ENCODE peak calls at places on chromosomes 4 and X, in six cellular contexts. One of them, this sample, is unnamed.

GRCh38 chrX:132622130-132622529 is 133.3 kb upstream of the MBNL3 start:
- DNase-seq in A549: no peak
- DNase-seq in IMR-90: peak
- DNase-seq in HCT116: peak
- DNase-seq in SK-N-SH: no peak
- DNase-seq in HepG2: no peak
- DNase-seq in this sample: no peak

GRCh38 chrX:10327651-10328050 is 170.9 kb downstream of the CLCN4 start:
- DNase-seq in A549: peak
- DNase-seq in IMR-90: peak
- DNase-seq in HCT116: peak
- DNase-seq in SK-N-SH: no peak
- DNase-seq in HepG2: peak
- DNase-seq in this sample: no peak

GRCh38 chr4:183691897-183692296 is 32.8 kb downstream of the TRAPPC11 start:
- DNase-seq in A549: no peak
- DNase-seq in IMR-90: no peak
- DNase-seq in HCT116: no peak
- DNase-seq in SK-N-SH: no peak
- DNase-seq in HepG2: no peak
- DNase-seq in this sample: no peak

GRCh38 chrX:72304877-72305276 is 837 bp downstream of the CITED1 start:
- DNase-seq in A549: no peak
- DNase-seq in IMR-90: no peak
- DNase-seq in HCT116: no peak
- DNase-seq in SK-N-SH: peak
- DNase-seq in HepG2: no peak
- DNase-seq in this sample: no peak

GRCh38 chr4:151169223-151169622 is 69.8 kb downstream of the RPS3A start:
- DNase-seq in A549: no peak
- DNase-seq in IMR-90: peak
- DNase-seq in HCT116: no peak
- DNase-seq in SK-N-SH: peak
- DNase-seq in HepG2: no peak
- DNase-seq in this sample: no peak

GRCh38 chr4:4599886-4600285 is 58.0 kb upstream of the STX18 start:
- DNase-seq in A549: no peak
- DNase-seq in IMR-90: no peak
- DNase-seq in HCT116: no peak
- DNase-seq in SK-N-SH: no peak
- DNase-seq in HepG2: no peak
- DNase-seq in this sample: no peak

GRCh38 chrX:123087326-123087725 is 96.8 kb upstream of the GRIA3 start:
- DNase-seq in A549: peak
- DNase-seq in IMR-90: no peak
- DNase-seq in HCT116: no peak
- DNase-seq in SK-N-SH: no peak
- DNase-seq in HepG2: peak
- DNase-seq in this sample: no peak

GRCh38 chr4:5474756-5475155 is 233.6 kb downstream of the EVC2 start:
- DNase-seq in A549: peak
- DNase-seq in IMR-90: peak
- DNase-seq in HCT116: no peak
- DNase-seq in SK-N-SH: no peak
- DNase-seq in HepG2: no peak
- DNase-seq in this sample: no peak

GRCh38 chr4:101418055-101418454 is 70.7 kb upstream of the PPP3CA start:
- DNase-seq in A549: no peak
- DNase-seq in IMR-90: no peak
- DNase-seq in HCT116: no peak
- DNase-seq in SK-N-SH: no peak
- DNase-seq in HepG2: no peak
- DNase-seq in this sample: peak

GRCh38 chr4:189202182-189202868 is 738.3 kb upstream of the FRG1 start:
- DNase-seq in A549: peak
- DNase-seq in IMR-90: peak
- DNase-seq in HCT116: peak
- DNase-seq in SK-N-SH: peak
- DNase-seq in HepG2: peak
- DNase-seq in this sample: no peak

GRCh38 chr4:53120801-53121200 is 245.1 kb downstream of the SCFD2 start:
- DNase-seq in A549: no peak
- DNase-seq in IMR-90: no peak
- DNase-seq in HCT116: no peak
- DNase-seq in SK-N-SH: no peak
- DNase-seq in HepG2: no peak
- DNase-seq in this sample: no peak

GRCh38 chrX:41148553-41148952 is 63.3 kb downstream of the USP9X start:
- DNase-seq in A549: no peak
- DNase-seq in IMR-90: peak
- DNase-seq in HCT116: no peak
- DNase-seq in SK-N-SH: no peak
- DNase-seq in HepG2: no peak
- DNase-seq in this sample: no peak

GRCh38 chr4:112857461-112857860 is 192.0 kb upstream of the ANK2 start:
- DNase-seq in A549: peak
- DNase-seq in IMR-90: peak
- DNase-seq in HCT116: peak
- DNase-seq in SK-N-SH: no peak
- DNase-seq in HepG2: no peak
- DNase-seq in this sample: no peak

GRCh38 chr4:8090312-8090711 is 68.3 kb downstream of the ABLIM2 start:
- DNase-seq in A549: no peak
- DNase-seq in IMR-90: peak
- DNase-seq in HCT116: no peak
- DNase-seq in SK-N-SH: no peak
- DNase-seq in HepG2: no peak
- DNase-seq in this sample: no peak

GRCh38 chr4:152981278-152981677 is 45.2 kb downstream of the FHDC1 start:
- DNase-seq in A549: no peak
- DNase-seq in IMR-90: peak
- DNase-seq in HCT116: no peak
- DNase-seq in SK-N-SH: no peak
- DNase-seq in HepG2: no peak
- DNase-seq in this sample: no peak

GRCh38 chrX:130174051-130174704 is 2.4 kb downstream of the RAB33A start:
- DNase-seq in A549: no peak
- DNase-seq in IMR-90: peak
- DNase-seq in HCT116: no peak
- DNase-seq in SK-N-SH: peak
- DNase-seq in HepG2: no peak
- DNase-seq in this sample: no peak

GRCh38 chrX:95029571-95029970 is 1355.6 kb downstream of the FAM133A start:
- DNase-seq in A549: no peak
- DNase-seq in IMR-90: no peak
- DNase-seq in HCT116: no peak
- DNase-seq in SK-N-SH: no peak
- DNase-seq in HepG2: no peak
- DNase-seq in this sample: no peak

GRCh38 chr4:107299646-107300045 is 263.5 kb upstream of the DKK2 start:
- DNase-seq in A549: no peak
- DNase-seq in IMR-90: peak
- DNase-seq in HCT116: no peak
- DNase-seq in SK-N-SH: no peak
- DNase-seq in HepG2: no peak
- DNase-seq in this sample: no peak

GRCh38 chrX:2954541-2954940 is 25.4 kb upstream of the ARSD start:
- DNase-seq in A549: no peak
- DNase-seq in IMR-90: no peak
- DNase-seq in HCT116: no peak
- DNase-seq in SK-N-SH: no peak
- DNase-seq in HepG2: no peak
- DNase-seq in this sample: no peak

GRCh38 chrX:34893741-34894140 is 48.9 kb upstream of the FAM47B start:
- DNase-seq in A549: no peak
- DNase-seq in IMR-90: peak
- DNase-seq in HCT116: no peak
- DNase-seq in SK-N-SH: no peak
- DNase-seq in HepG2: no peak
- DNase-seq in this sample: no peak

GRCh38 chr4:154916068-154916467 is 135.0 kb downstream of the RBM46 start:
- DNase-seq in A549: no peak
- DNase-seq in IMR-90: no peak
- DNase-seq in HCT116: no peak
- DNase-seq in SK-N-SH: no peak
- DNase-seq in HepG2: no peak
- DNase-seq in this sample: no peak

GRCh38 chr4:129064717-129065116 is 28.6 kb downstream of the SCLT1 start:
- DNase-seq in A549: no peak
- DNase-seq in IMR-90: peak
- DNase-seq in HCT116: no peak
- DNase-seq in SK-N-SH: no peak
- DNase-seq in HepG2: no peak
- DNase-seq in this sample: no peak

GRCh38 chr4:17613761-17614415 is 553 bp upstream of the MED28 start:
- DNase-seq in A549: no peak
- DNase-seq in IMR-90: peak
- DNase-seq in HCT116: no peak
- DNase-seq in SK-N-SH: no peak
- DNase-seq in HepG2: peak
- DNase-seq in this sample: no peak

GRCh38 chr4:160319221-160319867 is 1216.5 kb downstream of the RAPGEF2 start:
- DNase-seq in A549: peak
- DNase-seq in IMR-90: no peak
- DNase-seq in HCT116: peak
- DNase-seq in SK-N-SH: no peak
- DNase-seq in HepG2: no peak
- DNase-seq in this sample: no peak

GRCh38 chr4:9994246-9994847 is 26.9 kb downstream of the SLC2A9 start:
- DNase-seq in A549: no peak
- DNase-seq in IMR-90: no peak
- DNase-seq in HCT116: no peak
- DNase-seq in SK-N-SH: no peak
- DNase-seq in HepG2: no peak
- DNase-seq in this sample: no peak

GRCh38 chrX:47047989-47048388 is 30.3 kb upstream of the RGN start:
- DNase-seq in A549: no peak
- DNase-seq in IMR-90: peak
- DNase-seq in HCT116: no peak
- DNase-seq in SK-N-SH: no peak
- DNase-seq in HepG2: no peak
- DNase-seq in this sample: no peak
- TF ChIP-seq RAD21 in A549: no peak
- TF ChIP-seq RAD21 in IMR-90: no peak
- TF ChIP-seq RAD21 in HCT116: no peak
- TF ChIP-seq RAD21 in SK-N-SH: no peak
- TF ChIP-seq RAD21 in HepG2: no peak
- TF ChIP-seq RAD21 in this sample: no peak

DNA sequence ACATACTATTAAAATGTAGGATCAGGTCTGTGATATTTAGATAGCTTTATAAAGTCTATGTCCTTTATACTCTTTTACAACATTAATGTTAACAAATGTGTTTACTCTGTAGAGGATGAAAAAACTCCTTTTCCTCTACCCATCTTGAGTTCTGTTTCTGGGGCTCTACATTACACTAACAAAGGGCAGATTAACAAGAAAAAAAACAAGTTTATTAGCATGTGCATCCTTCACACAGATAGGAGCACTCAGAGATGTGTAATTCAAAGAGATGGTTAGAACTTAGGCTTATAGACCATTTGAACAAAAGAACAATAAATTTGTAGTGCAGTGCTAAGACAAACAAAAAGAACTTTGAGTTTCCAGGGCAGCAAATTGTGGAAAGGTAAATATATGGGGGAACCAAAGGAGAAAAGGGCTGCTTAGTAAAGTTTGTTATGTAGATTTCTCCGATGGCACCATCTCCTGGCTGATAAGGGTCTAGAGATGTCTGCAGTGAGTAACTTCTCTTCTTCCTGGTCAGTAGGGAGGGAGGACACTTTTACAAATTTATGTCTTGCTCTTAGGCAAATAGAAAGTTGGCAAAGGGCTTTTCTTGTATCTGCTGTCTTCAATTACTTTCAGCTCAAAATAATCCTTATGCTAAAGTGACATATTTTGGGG is 1249.9 kb upstream of the TENM3 start:
- DNase-seq in A549: no peak
- DNase-seq in IMR-90: no peak
- DNase-seq in HCT116: no peak
- DNase-seq in SK-N-SH: no peak
- DNase-seq in HepG2: no peak
- DNase-seq in this sample: no peak
- TF ChIP-seq RAD21 in A549: no peak
- TF ChIP-seq RAD21 in IMR-90: no peak
- TF ChIP-seq RAD21 in HCT116: no peak
- TF ChIP-seq RAD21 in SK-N-SH: no peak
- TF ChIP-seq RAD21 in HepG2: no peak
- TF ChIP-seq RAD21 in this sample: peak

GRCh38 chr4:41880022-41880837 is 55.0 kb upstream of the TMEM33 start:
- DNase-seq in A549: no peak
- DNase-seq in IMR-90: no peak
- DNase-seq in HCT116: no peak
- DNase-seq in SK-N-SH: peak
- DNase-seq in HepG2: no peak
- DNase-seq in this sample: no peak
- TF ChIP-seq RAD21 in A549: no peak
- TF ChIP-seq RAD21 in IMR-90: no peak
- TF ChIP-seq RAD21 in HCT116: no peak
- TF ChIP-seq RAD21 in SK-N-SH: no peak
- TF ChIP-seq RAD21 in HepG2: no peak
- TF ChIP-seq RAD21 in this sample: no peak

GRCh38 chrX:31837445-31837844 is 765.6 kb upstream of the FTHL17 start:
- DNase-seq in A549: no peak
- DNase-seq in IMR-90: no peak
- DNase-seq in HCT116: no peak
- DNase-seq in SK-N-SH: peak
- DNase-seq in HepG2: no peak
- DNase-seq in this sample: no peak

GRCh38 chrX:31836479-31836878 is 764.6 kb upstream of the FTHL17 start:
- DNase-seq in A549: no peak
- DNase-seq in IMR-90: no peak
- DNase-seq in HCT116: no peak
- DNase-seq in SK-N-SH: no peak
- DNase-seq in HepG2: no peak
- DNase-seq in this sample: no peak

GRCh38 chrX:31832263-31832662 is 760.4 kb upstream of the FTHL17 start:
- DNase-seq in A549: no peak
- DNase-seq in IMR-90: no peak
- DNase-seq in HCT116: no peak
- DNase-seq in SK-N-SH: peak
- DNase-seq in HepG2: no peak
- DNase-seq in this sample: no peak
- TF ChIP-seq RAD21 in A549: no peak
- TF ChIP-seq RAD21 in IMR-90: no peak
- TF ChIP-seq RAD21 in HCT116: no peak
- TF ChIP-seq RAD21 in SK-N-SH: no peak
- TF ChIP-seq RAD21 in HepG2: no peak
- TF ChIP-seq RAD21 in this sample: no peak